ENCODE peak calls at places on chromosomes 16 and 17, in six cellular contexts. One of them, this sample, is unnamed.

GRCh38 chr16:50360033-50360778 is 8.6 kb downstream of the BRD7 start:
- DNase-seq in T-helper 9 cell: no peak
- DNase-seq in stimulated activated CD4-positive, alpha-beta T cell treated with anti-CD3 and anti-CD28 coated beads, Interleukin-1b, Interleukin-23, amount 100 ng/mL, for 24 hours: no peak
- DNase-seq in HFF-Myc: no peak
- DNase-seq in ELR: peak; percentile 14
- DNase-seq in substantia nigra: no peak
- DNase-seq in this sample: no peak

GRCh38 chr17:65536573-65537342 is 24.7 kb downstream of the AXIN2 start:
- DNase-seq in T-helper 9 cell: no peak
- DNase-seq in stimulated activated CD4-positive, alpha-beta T cell treated with anti-CD3 and anti-CD28 coated beads, Interleukin-1b, Interleukin-23, amount 100 ng/mL, for 24 hours: no peak
- DNase-seq in HFF-Myc: no peak
- DNase-seq in ELR: no peak
- DNase-seq in substantia nigra: no peak
- DNase-seq in this sample: no peak

GRCh38 chr17:67359960-67360817 is 6.2 kb downstream of the PSMD12 start:
- DNase-seq in T-helper 9 cell: peak; percentile 36
- DNase-seq in stimulated activated CD4-positive, alpha-beta T cell treated with anti-CD3 and anti-CD28 coated beads, Interleukin-1b, Interleukin-23, amount 100 ng/mL, for 24 hours: no peak
- DNase-seq in HFF-Myc: no peak
- DNase-seq in ELR: peak; percentile 66
- DNase-seq in substantia nigra: no peak
- DNase-seq in this sample: no peak

GRCh38 chr16:30112197-30113030 is 923 bp downstream of the GDPD3 start:
- DNase-seq in T-helper 9 cell: peak; percentile 52
- DNase-seq in stimulated activated CD4-positive, alpha-beta T cell treated with anti-CD3 and anti-CD28 coated beads, Interleukin-1b, Interleukin-23, amount 100 ng/mL, for 24 hours: peak; percentile 53
- DNase-seq in HFF-Myc: no peak
- DNase-seq in ELR: peak; percentile 56
- DNase-seq in substantia nigra: no peak
- DNase-seq in this sample: no peak

GRCh38 chr16:68319185-68319908 is 8.5 kb downstream of the PRMT7 start:
- DNase-seq in T-helper 9 cell: no peak
- DNase-seq in stimulated activated CD4-positive, alpha-beta T cell treated with anti-CD3 and anti-CD28 coated beads, Interleukin-1b, Interleukin-23, amount 100 ng/mL, for 24 hours: peak; percentile 19
- DNase-seq in HFF-Myc: no peak
- DNase-seq in ELR: no peak
- DNase-seq in substantia nigra: no peak
- DNase-seq in this sample: no peak

GRCh38 chr16:14302399-14303181 is 231.5 kb downstream of the MRTFB start:
- DNase-seq in T-helper 9 cell: peak; percentile 4
- DNase-seq in stimulated activated CD4-positive, alpha-beta T cell treated with anti-CD3 and anti-CD28 coated beads, Interleukin-1b, Interleukin-23, amount 100 ng/mL, for 24 hours: no peak
- DNase-seq in HFF-Myc: no peak
- DNase-seq in ELR: peak; percentile 36
- DNase-seq in substantia nigra: peak; percentile 66
- DNase-seq in this sample: no peak

GRCh38 chr16:78836802-78837489 is 737.5 kb downstream of the WWOX start:
- DNase-seq in T-helper 9 cell: no peak
- DNase-seq in stimulated activated CD4-positive, alpha-beta T cell treated with anti-CD3 and anti-CD28 coated beads, Interleukin-1b, Interleukin-23, amount 100 ng/mL, for 24 hours: no peak
- DNase-seq in HFF-Myc: no peak
- DNase-seq in ELR: no peak
- DNase-seq in substantia nigra: no peak
- DNase-seq in this sample: no peak

GRCh38 chr17:30372755-30373154 is 6.0 kb upstream of the CPD start:
- DNase-seq in T-helper 9 cell: no peak
- DNase-seq in stimulated activated CD4-positive, alpha-beta T cell treated with anti-CD3 and anti-CD28 coated beads, Interleukin-1b, Interleukin-23, amount 100 ng/mL, for 24 hours: peak; percentile 22
- DNase-seq in HFF-Myc: no peak
- DNase-seq in ELR: peak; percentile 84
- DNase-seq in substantia nigra: no peak
- DNase-seq in this sample: no peak

GRCh38 chr16:81457326-81458133 is 12.9 kb downstream of the CMIP start:
- DNase-seq in T-helper 9 cell: no peak
- DNase-seq in stimulated activated CD4-positive, alpha-beta T cell treated with anti-CD3 and anti-CD28 coated beads, Interleukin-1b, Interleukin-23, amount 100 ng/mL, for 24 hours: no peak
- DNase-seq in HFF-Myc: no peak
- DNase-seq in ELR: peak; percentile 74
- DNase-seq in substantia nigra: no peak
- DNase-seq in this sample: no peak

GRCh38 chr16:56355786-56356275 is 69.5 kb downstream of the AMFR start:
- DNase-seq in T-helper 9 cell: no peak
- DNase-seq in stimulated activated CD4-positive, alpha-beta T cell treated with anti-CD3 and anti-CD28 coated beads, Interleukin-1b, Interleukin-23, amount 100 ng/mL, for 24 hours: no peak
- DNase-seq in HFF-Myc: no peak
- DNase-seq in ELR: no peak
- DNase-seq in substantia nigra: no peak
- DNase-seq in this sample: no peak

GRCh38 chr17:59441459-59442096 is 110.1 kb downstream of the YPEL2 start:
- DNase-seq in T-helper 9 cell: no peak
- DNase-seq in stimulated activated CD4-positive, alpha-beta T cell treated with anti-CD3 and anti-CD28 coated beads, Interleukin-1b, Interleukin-23, amount 100 ng/mL, for 24 hours: no peak
- DNase-seq in HFF-Myc: no peak
- DNase-seq in ELR: no peak
- DNase-seq in substantia nigra: no peak
- DNase-seq in this sample: no peak

GRCh38 chr17:8935194-8935593 is 30.3 kb downstream of the PIK3R5 start:
- DNase-seq in T-helper 9 cell: peak; percentile 46
- DNase-seq in stimulated activated CD4-positive, alpha-beta T cell treated with anti-CD3 and anti-CD28 coated beads, Interleukin-1b, Interleukin-23, amount 100 ng/mL, for 24 hours: peak; percentile 44
- DNase-seq in HFF-Myc: no peak
- DNase-seq in ELR: peak; percentile 74
- DNase-seq in substantia nigra: no peak
- DNase-seq in this sample: no peak

GRCh38 chr16:25568991-25569390 is 122.8 kb upstream of the HS3ST4 start:
- DNase-seq in T-helper 9 cell: no peak
- DNase-seq in stimulated activated CD4-positive, alpha-beta T cell treated with anti-CD3 and anti-CD28 coated beads, Interleukin-1b, Interleukin-23, amount 100 ng/mL, for 24 hours: no peak
- DNase-seq in HFF-Myc: no peak
- DNase-seq in ELR: no peak
- DNase-seq in substantia nigra: no peak
- DNase-seq in this sample: no peak

GRCh38 chr17:32755045-32755805 is 121.7 kb downstream of the MYO1D start:
- DNase-seq in T-helper 9 cell: no peak
- DNase-seq in stimulated activated CD4-positive, alpha-beta T cell treated with anti-CD3 and anti-CD28 coated beads, Interleukin-1b, Interleukin-23, amount 100 ng/mL, for 24 hours: no peak
- DNase-seq in HFF-Myc: peak; percentile 56
- DNase-seq in ELR: peak; percentile 84
- DNase-seq in substantia nigra: no peak
- DNase-seq in this sample: no peak

GRCh38 chr16:67406111-67406593 is 10.1 kb downstream of the ZDHHC1 start:
- DNase-seq in T-helper 9 cell: no peak
- DNase-seq in stimulated activated CD4-positive, alpha-beta T cell treated with anti-CD3 and anti-CD28 coated beads, Interleukin-1b, Interleukin-23, amount 100 ng/mL, for 24 hours: no peak
- DNase-seq in HFF-Myc: no peak
- DNase-seq in ELR: no peak
- DNase-seq in substantia nigra: no peak
- DNase-seq in this sample: no peak

GRCh38 chr17:57918017-57918895 is 37.0 kb downstream of the CUEDC1 start:
- DNase-seq in T-helper 9 cell: no peak
- DNase-seq in stimulated activated CD4-positive, alpha-beta T cell treated with anti-CD3 and anti-CD28 coated beads, Interleukin-1b, Interleukin-23, amount 100 ng/mL, for 24 hours: no peak
- DNase-seq in HFF-Myc: no peak
- DNase-seq in ELR: peak; percentile 47
- DNase-seq in substantia nigra: no peak
- DNase-seq in this sample: no peak

GRCh38 chr17:19538095-19539039 is 4.7 kb downstream of the SLC47A1 start:
- DNase-seq in T-helper 9 cell: no peak
- DNase-seq in stimulated activated CD4-positive, alpha-beta T cell treated with anti-CD3 and anti-CD28 coated beads, Interleukin-1b, Interleukin-23, amount 100 ng/mL, for 24 hours: no peak
- DNase-seq in HFF-Myc: no peak
- DNase-seq in ELR: no peak
- DNase-seq in substantia nigra: no peak
- DNase-seq in this sample: no peak

GRCh38 chr17:1904273-1905052 is 74.7 kb downstream of the RPA1 start:
- DNase-seq in T-helper 9 cell: no peak
- DNase-seq in stimulated activated CD4-positive, alpha-beta T cell treated with anti-CD3 and anti-CD28 coated beads, Interleukin-1b, Interleukin-23, amount 100 ng/mL, for 24 hours: no peak
- DNase-seq in HFF-Myc: no peak
- DNase-seq in ELR: no peak
- DNase-seq in substantia nigra: no peak
- DNase-seq in this sample: no peak

GRCh38 chr17:7835818-7836595 is 2.0 kb downstream of the KDM6B start:
- DNase-seq in T-helper 9 cell: peak; percentile 57
- DNase-seq in stimulated activated CD4-positive, alpha-beta T cell treated with anti-CD3 and anti-CD28 coated beads, Interleukin-1b, Interleukin-23, amount 100 ng/mL, for 24 hours: no peak
- DNase-seq in HFF-Myc: no peak
- DNase-seq in ELR: peak; percentile 70
- DNase-seq in substantia nigra: peak; percentile 71
- DNase-seq in this sample: no peak

GRCh38 chr17:78717431-78717980 is 64.6 kb downstream of the CYTH1 start:
- DNase-seq in T-helper 9 cell: no peak
- DNase-seq in stimulated activated CD4-positive, alpha-beta T cell treated with anti-CD3 and anti-CD28 coated beads, Interleukin-1b, Interleukin-23, amount 100 ng/mL, for 24 hours: no peak
- DNase-seq in HFF-Myc: no peak
- DNase-seq in ELR: peak; percentile 46
- DNase-seq in substantia nigra: peak; percentile 92
- DNase-seq in this sample: no peak

GRCh38 chr16:70018254-70018653 is 67.1 kb downstream of the CLEC18A start:
- DNase-seq in T-helper 9 cell: peak; percentile 16
- DNase-seq in stimulated activated CD4-positive, alpha-beta T cell treated with anti-CD3 and anti-CD28 coated beads, Interleukin-1b, Interleukin-23, amount 100 ng/mL, for 24 hours: peak; percentile 3
- DNase-seq in HFF-Myc: peak; percentile 16
- DNase-seq in ELR: peak; percentile 66
- DNase-seq in substantia nigra: no peak
- DNase-seq in this sample: peak; percentile 5

GRCh38 chr16:58511933-58512815 is 3.1 kb upstream of the SETD6 start:
- DNase-seq in T-helper 9 cell: peak; percentile 89
- DNase-seq in stimulated activated CD4-positive, alpha-beta T cell treated with anti-CD3 and anti-CD28 coated beads, Interleukin-1b, Interleukin-23, amount 100 ng/mL, for 24 hours: peak; percentile 82
- DNase-seq in HFF-Myc: no peak
- DNase-seq in ELR: peak; percentile 80
- DNase-seq in substantia nigra: peak; percentile 40
- DNase-seq in this sample: peak; percentile 66

GRCh38 chr16:12016166-12016947 is 39.8 kb downstream of the SNX29 start:
- DNase-seq in T-helper 9 cell: no peak
- DNase-seq in stimulated activated CD4-positive, alpha-beta T cell treated with anti-CD3 and anti-CD28 coated beads, Interleukin-1b, Interleukin-23, amount 100 ng/mL, for 24 hours: no peak
- DNase-seq in HFF-Myc: no peak
- DNase-seq in ELR: peak; percentile 22
- DNase-seq in substantia nigra: no peak
- DNase-seq in this sample: no peak

GRCh38 chr17:69655902-69656301 is 241.4 kb downstream of the MAP2K6 start:
- DNase-seq in T-helper 9 cell: no peak
- DNase-seq in stimulated activated CD4-positive, alpha-beta T cell treated with anti-CD3 and anti-CD28 coated beads, Interleukin-1b, Interleukin-23, amount 100 ng/mL, for 24 hours: no peak
- DNase-seq in HFF-Myc: no peak
- DNase-seq in ELR: no peak
- DNase-seq in substantia nigra: no peak
- DNase-seq in this sample: no peak